ENCODE peak calls at places on chromosome 22, in four cellular contexts. E, L, S and M are unnamed samples.

GRCh38 chr22:33557836-33558235 is 362.4 kb downstream of the LARGE1 start:
- DNase-seq in E (no peak), L (no peak), S (no peak), M (no peak)

GRCh38 chr22:34297536-34298120 is 377.4 kb upstream of the LARGE1 start:
- DNase-seq in E (no peak), L (no peak), S (peak), M (no peak)

GRCh38 chr22:24181088-24181995 is at the start of gene SUSD2:
- DNase-seq in E (peak), L (peak), S (peak), M (no peak)

GRCh38 chr22:44668190-44668885 is 33.7 kb upstream of the PRR5 start:
- DNase-seq in E (peak), L (peak), S (no peak), M (no peak)

GRCh38 chr22:37726240-37726887 is 29.5 kb downstream of the TRIOBP start:
- DNase-seq in E (no peak), L (no peak), S (no peak), M (no peak)

GRCh38 chr22:37753746-37754145 is 54.0 kb upstream of the GCAT start:
- DNase-seq in E (no peak), L (no peak), S (peak), M (no peak)

GRCh38 chr22:46574438-46574992 is 37.1 kb upstream of the CELSR1 start:
- DNase-seq in E (no peak), L (peak), S (peak), M (no peak)

GRCh38 chr22:17922925-17923898 is 101.1 kb downstream of the MICAL3 start:
- DNase-seq in E (no peak), L (no peak), S (peak), M (peak)

GRCh38 chr22:40324468-40325305 is 21.6 kb upstream of the ADSL start:
- DNase-seq in E (no peak), L (no peak), S (no peak), M (no peak)

GRCh38 chr22:30806391-30806861 is 111.8 kb downstream of the OSBP2 start:
- DNase-seq in E (no peak), L (no peak), S (no peak), M (no peak)

GRCh38 chr22:38831166-38831945 is 12.5 kb downstream of the NPTXR start:
- DNase-seq in E (no peak), L (peak), S (no peak), M (no peak)

GRCh38 chr22:36818010-36818642 is 1.3 kb upstream of the PVALB start:
- DNase-seq in E (no peak), L (no peak), S (no peak), M (no peak)

GRCh38 chr22:47544696-47545095 is 782.2 kb downstream of the TBC1D22A start:
- DNase-seq in E (no peak), L (no peak), S (no peak), M (no peak)

GRCh38 chr22:23389271-23390071 is 190.6 kb downstream of the IGLL1 start:
- DNase-seq in E (no peak), L (no peak), S (no peak), M (no peak)

GRCh38 chr22:38454011-38454360 is 1.0 kb downstream of the KCNJ4 start:
- DNase-seq in E (no peak), L (no peak), S (no peak), M (no peak)

GRCh38 chr22:47206819-47207218 is 444.4 kb downstream of the TBC1D22A start:
- DNase-seq in E (no peak), L (no peak), S (no peak), M (no peak)

GRCh38 chr22:46019351-46019750 is 42.4 kb upstream of the WNT7B start:
- DNase-seq in E (no peak), L (no peak), S (no peak), M (no peak)

GRCh38 chr22:46289244-46289891 is 7.3 kb upstream of the GTSE1 start:
- DNase-seq in E (no peak), L (peak), S (no peak), M (no peak)

GRCh38 chr22:44638966-44639739 is 62.9 kb upstream of the PRR5 start:
- DNase-seq in E (no peak), L (no peak), S (no peak), M (no peak)

GRCh38 chr22:41907436-41908401 is 7.2 kb downstream of the SHISA8 start:
- DNase-seq in E (no peak), L (no peak), S (no peak), M (no peak)

GRCh38 chr22:46875089-46875488 is 112.6 kb downstream of the TBC1D22A start:
- DNase-seq in E (no peak), L (no peak), S (no peak), M (no peak)

GRCh38 chr22:38009000-38009806 is 24.8 kb upstream of the SOX10 start:
- DNase-seq in E (no peak), L (no peak), S (no peak), M (no peak)

GRCh38 chr22:36660510-36660840 is 43.1 kb downstream of the CACNG2 start:
- DNase-seq in E (no peak), L (no peak), S (no peak), M (no peak)

GRCh38 chr22:37519268-37520195 is at the start of gene CARD10:
- DNase-seq in E (peak), L (no peak), S (peak), M (no peak)

GRCh38 chr22:45334528-45334927 is 24.8 kb downstream of the FAM118A start:
- DNase-seq in E (no peak), L (no peak), S (no peak), M (no peak)

GRCh38 chr22:29727248-29727551 is 7.4 kb downstream of the CABP7 start:
- DNase-seq in E (peak), L (peak), S (no peak), M (no peak)

GRCh38 chr22:37566329-37566837 is 6.1 kb downstream of the CDC42EP1 start:
- DNase-seq in E (no peak), L (peak), S (peak), M (no peak)

GRCh38 chr22:24244144-24244787 is 616 bp downstream of the GGT5 start:
- DNase-seq in E (peak), L (peak), S (peak), M (no peak)

GRCh38 chr22:41928416-41929157 is 2.0 kb upstream of the TNFRSF13C start:
- DNase-seq in E (no peak), L (no peak), S (no peak), M (no peak)

GRCh38 chr22:17980638-17981051 is 43.7 kb downstream of the MICAL3 start:
- DNase-seq in E (peak), L (peak), S (no peak), M (no peak)

GRCh38 chr22:37169412-37169811 is 18.6 kb downstream of the C1QTNF6 start:
- DNase-seq in E (no peak), L (peak), S (peak), M (no peak)

GRCh38 chr22:44738347-44738715 is 14.0 kb upstream of the ARHGAP8 start:
- DNase-seq in E (peak), L (no peak), S (peak), M (no peak)

GRCh38 chr22:24089951-24090350 is 78.8 kb downstream of the CABIN1 start:
- DNase-seq in E (no peak), L (no peak), S (no peak), M (no peak)

DNA sequence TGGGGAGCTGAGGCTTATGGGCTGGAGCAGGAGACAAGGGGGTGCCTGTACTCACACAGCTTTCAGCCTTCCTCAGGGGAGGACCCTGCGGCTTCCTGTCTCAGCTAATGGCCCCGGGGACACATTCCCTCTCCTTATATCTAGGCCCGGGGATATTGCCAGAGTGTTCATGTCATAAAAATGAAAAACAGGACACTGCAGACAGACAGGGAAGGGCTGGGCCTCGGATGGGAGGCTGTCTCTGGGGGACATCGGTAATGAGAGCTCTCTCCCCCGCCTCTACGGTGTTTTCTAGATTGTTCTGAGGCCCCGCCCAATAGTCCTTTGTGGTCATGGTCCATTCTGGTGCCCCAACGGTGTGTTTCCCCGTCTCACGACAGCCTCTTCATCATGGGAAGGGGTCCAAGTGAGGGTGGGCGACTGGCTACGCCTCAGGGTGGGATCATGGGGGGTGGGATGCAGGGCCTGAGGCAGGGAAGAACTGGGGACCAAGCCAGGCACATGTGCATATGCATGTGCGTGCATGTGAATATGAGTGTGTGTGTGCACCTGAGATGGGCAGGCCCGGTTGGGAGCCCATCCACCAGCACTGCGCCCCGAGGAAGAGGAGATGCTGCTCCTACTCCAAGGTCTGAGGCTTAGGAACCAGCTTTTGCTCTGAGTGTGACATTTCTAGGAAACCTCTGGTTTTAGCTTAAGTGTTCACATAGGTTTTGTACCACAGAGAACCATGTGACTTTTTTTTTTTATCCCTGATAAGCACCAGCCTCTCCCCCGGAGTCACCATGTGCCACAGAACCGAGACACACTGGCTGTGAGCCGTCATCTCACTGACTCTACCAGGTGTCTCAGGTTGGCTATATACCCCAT is 5.3 kb downstream of the ARVCF start:
- DNase-seq in E (no peak), L (peak), S (no peak), M (no peak)
- H3K4me3 ChIP-seq in E (no peak), L (no peak), S (no peak), M (no peak)

DNA sequence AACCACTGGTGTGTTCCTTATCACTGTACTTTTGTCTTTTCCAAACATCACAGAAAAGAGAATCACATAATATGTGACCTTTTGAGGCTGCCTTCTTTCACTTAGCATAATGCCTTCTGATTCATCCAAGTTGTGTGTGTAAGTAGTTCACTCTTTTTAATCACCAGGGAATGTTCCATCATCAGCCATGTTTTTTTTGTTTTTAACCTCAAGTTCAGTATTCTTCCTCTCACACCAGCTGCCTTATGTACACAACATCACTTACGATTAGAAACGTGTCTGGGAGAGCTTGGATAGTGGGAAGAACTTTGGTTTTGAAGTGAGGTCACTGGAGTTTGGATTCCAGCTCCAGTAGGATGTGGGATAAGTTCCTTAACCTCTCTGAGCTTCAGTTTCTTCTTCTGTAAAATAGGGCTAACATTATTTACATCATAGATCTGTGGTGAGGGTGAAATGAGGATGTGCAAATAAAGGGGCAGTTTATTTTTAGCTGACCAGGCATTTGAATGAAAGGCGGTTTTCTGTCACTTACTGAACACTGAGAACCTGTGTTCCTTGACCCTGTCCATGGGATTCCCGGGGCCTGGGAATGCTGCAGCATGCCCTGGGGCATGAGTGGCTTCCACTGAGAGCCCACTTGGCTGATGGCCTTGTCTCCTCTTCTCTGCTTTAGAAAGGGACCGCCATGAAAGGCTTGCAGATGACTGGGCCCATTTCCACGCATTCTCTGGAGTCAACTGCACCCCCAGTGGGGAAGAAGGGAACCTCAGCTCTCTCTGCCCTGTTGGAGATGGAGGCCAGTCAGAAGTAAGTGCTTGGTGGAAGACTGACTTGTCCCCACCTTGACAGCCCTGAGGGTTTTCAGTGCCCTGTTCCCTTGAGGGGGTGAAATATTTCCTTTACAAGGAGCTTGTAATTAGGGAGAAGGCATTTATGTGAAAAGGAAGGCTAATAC is 92.6 kb downstream of the DEPDC5 start:
- DNase-seq in E (peak), L (no peak), S (no peak), M (peak)
- TF ChIP-seq CTCF in E (peak), L (no peak), S (no peak), M (peak)

GRCh38 chr22:35611891-35612576 is 5.1 kb downstream of the MB start:
- DNase-seq in E (no peak), L (peak), S (no peak), M (no peak)
- H3K4me3 ChIP-seq in E (no peak), L (peak), S (no peak), M (no peak)

GRCh38 chr22:43537019-43537585 is 125.3 kb downstream of the MPPED1 start:
- DNase-seq in E (peak), L (no peak), S (no peak), M (no peak)
- TF ChIP-seq CTCF in E (peak), L (no peak), S (no peak), M (no peak)

GRCh38 chr22:50706481-50707125 is 31.4 kb upstream of the ACR start:
- DNase-seq in E (no peak), L (peak), S (no peak), M (no peak)

GRCh38 chr22:50705851-50706351 is 32.1 kb upstream of the ACR start:
- DNase-seq in E (no peak), L (peak), S (no peak), M (no peak)

GRCh38 chr22:50704510-50705218 is 32.0 kb downstream of the SHANK3 start:
- DNase-seq in E (peak), L (peak), S (peak), M (no peak)

GRCh38 chr22:50703726-50704509 is 31.3 kb downstream of the SHANK3 start:
- DNase-seq in E (no peak), L (peak), S (peak), M (no peak)

DNA sequence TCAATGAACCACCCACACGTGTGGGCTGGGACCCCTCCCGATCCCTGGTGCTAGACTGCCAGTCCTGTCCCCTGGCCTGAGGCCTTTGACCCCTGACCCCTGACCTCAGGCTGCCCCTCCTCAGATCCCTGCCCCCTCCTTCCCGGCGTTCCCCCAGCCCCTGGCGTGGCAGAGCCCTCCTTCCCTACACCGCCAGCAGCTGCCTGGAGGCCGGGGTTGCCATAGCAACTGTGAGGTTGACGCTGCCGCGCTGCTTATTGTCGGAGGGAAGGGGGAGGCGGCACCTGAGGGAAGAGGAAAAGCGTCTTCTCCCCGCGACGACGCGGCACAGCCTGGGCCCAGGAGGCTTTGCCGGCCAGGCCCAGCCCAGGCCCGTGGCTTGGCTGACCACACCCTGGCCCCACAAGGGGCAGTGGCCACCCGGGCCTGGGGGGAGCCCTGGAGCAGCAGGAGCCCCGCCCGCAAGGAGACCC is 32.6 kb downstream of the SHANK3 start:
- DNase-seq in E (peak), L (peak), S (peak), M (peak)
- H3K4me3 ChIP-seq in E (no peak), L (no peak), S (no peak), M (peak)

GRCh38 chr22:28600546-28601143 is 79.0 kb downstream of the TTC28 start:
- DNase-seq in E (peak), L (no peak), S (no peak), M (peak)
- TF ChIP-seq CTCF in E (peak), L (peak), S (peak), M (no peak)

GRCh38 chr22:28346308-28346707 is 333.3 kb downstream of the TTC28 start:
- DNase-seq in E (no peak), L (no peak), S (no peak), M (no peak)

GRCh38 chr22:28344893-28345292 is 334.7 kb downstream of the TTC28 start:
- DNase-seq in E (no peak), L (no peak), S (no peak), M (no peak)

GRCh38 chr22:28345304-28345703 is 334.3 kb downstream of the TTC28 start:
- DNase-seq in E (no peak), L (no peak), S (no peak), M (no peak)

GRCh38 chr22:28341001-28341400 is 338.6 kb downstream of the TTC28 start:
- DNase-seq in E (no peak), L (no peak), S (no peak), M (no peak)
- H3K4me3 ChIP-seq in E (no peak), L (no peak), S (no peak), M (no peak)

GRCh38 chr22:27990879-27991278 is 71.8 kb upstream of the PITPNB start:
- DNase-seq in E (peak), L (peak), S (peak), M (no peak)
- TF ChIP-seq CTCF in E (peak), L (peak), S (no peak), M (peak)

GRCh38 chr22:25420925-25421904 is 143.3 kb upstream of the GRK3 start:
- DNase-seq in E (no peak), L (no peak), S (no peak), M (no peak)
- H3K4me3 ChIP-seq in E (no peak), L (peak), S (peak), M (no peak)

GRCh38 chr22:48576333-48577013 is 1251.2 kb downstream of the BRD1 start:
- DNase-seq in E (no peak), L (peak), S (no peak), M (no peak)
- TF ChIP-seq CTCF in E (no peak), L (peak), S (peak), M (peak)